ENCODE peak calls at places on chromosome 14, in four cellular contexts. P is amygdala, W is skeletal muscle cell, E is right cardiac atrium. T is an unnamed sample.

GRCh38 chr14:72714094-72714493 is 179.8 kb downstream of the DPF3 start:
- DNase-seq in E (peak), W (no peak), P (no peak), T (no peak)

GRCh38 chr14:35416108-35416750 is 11.7 kb upstream of the NFKBIA start:
- DNase-seq in P (no peak), E (no peak), W (no peak), T (no peak)

GRCh38 chr14:65336191-65336591 is 76.3 kb upstream of the FUT8 start:
- DNase-seq in W (peak), E (no peak), P (no peak), T (no peak)

GRCh38 chr14:55436530-55436929 is 3.9 kb downstream of the TBPL2 start:
- DNase-seq in E (no peak), P (no peak), W (no peak), T (no peak)

GRCh38 chr14:96274122-96274910 is 18.3 kb downstream of the BDKRB1 start:
- DNase-seq in P (peak), W (peak), E (no peak), T (no peak)

GRCh38 chr14:63543826-63544320 is 696 bp upstream of the PPP2R5E start:
- DNase-seq in P (no peak), E (no peak), W (no peak), T (no peak)

GRCh38 chr14:56379956-56380355 is 199.6 kb upstream of the TMEM260 start:
- DNase-seq in P (no peak), W (no peak), E (no peak), T (no peak)

GRCh38 chr14:71322660-71323250 is 415.5 kb downstream of the PCNX1 start:
- DNase-seq in W (no peak), P (no peak), E (no peak), T (peak)

GRCh38 chr14:80213602-80214001 is 2.3 kb upstream of the DIO2 start:
- DNase-seq in E (no peak), W (no peak), P (no peak), T (no peak)

GRCh38 chr14:95677168-95677835 is 8.9 kb upstream of the TCL1B start:
- DNase-seq in W (no peak), E (no peak), P (no peak), T (no peak)

GRCh38 chr14:72904840-72905561 is 11.1 kb upstream of the DPF3 start:
- DNase-seq in W (peak), P (peak), E (peak), T (peak)

GRCh38 chr14:79861111-79861510 is 350.2 kb downstream of the DIO2 start:
- DNase-seq in E (no peak), P (no peak), W (no peak), T (no peak)

GRCh38 chr14:55780156-55780946 is 200.3 kb downstream of the KTN1 start:
- DNase-seq in P (no peak), E (peak), W (peak), T (peak)

GRCh38 chr14:76780360-76780759 is 19.1 kb downstream of the VASH1 start:
- DNase-seq in W (no peak), E (no peak), P (no peak), T (no peak)

GRCh38 chr14:65015391-65015790 is 28.7 kb downstream of the FNTB start:
- DNase-seq in W (no peak), P (peak), E (no peak), T (no peak)

GRCh38 chr14:94560291-94560665 is 964 bp upstream of the SERPINA4 start:
- DNase-seq in E (no peak), W (no peak), P (no peak), T (no peak)